ENCODE peak calls at places on chromosomes 2 and 18, in four cellular contexts. P, W, U and J are unnamed samples.

GRCh38 chr18:79664525-79665125 is 15.0 kb upstream of the CTDP1 start:
- ATAC-seq in P (no peak), W (no peak), U (peak; percentile 77), J (no peak)

GRCh38 chr2:82994186-82994585 is 1464.9 kb downstream of the SUCLG1 start:
- ATAC-seq in W (no peak), U (no peak), P (no peak), J (no peak)

GRCh38 chr2:105775809-105776559 is 31.3 kb downstream of the NCK2 start:
- ATAC-seq in U (peak; percentile 50), P (peak; percentile 16), W (no peak), J (peak; percentile 68)

GRCh38 chr18:79068299-79068945 is 772 bp upstream of the ATP9B start:
- ATAC-seq in U (no peak), W (peak; percentile 56), P (no peak), J (peak; percentile 47)

GRCh38 chr2:240532032-240532775 is 25.6 kb downstream of the ANKMY1 start:
- ATAC-seq in W (no peak), P (no peak), U (no peak), J (no peak)

GRCh38 chr2:45839388-45840251 is 188.1 kb downstream of the PRKCE start:
- ATAC-seq in W (peak; percentile 27), P (peak; percentile 80), U (no peak), J (no peak)

GRCh38 chr2:31413876-31414550 is 529 bp downstream of the XDH start:
- ATAC-seq in U (no peak), W (peak; percentile 44), P (no peak), J (peak; percentile 48)

GRCh38 chr2:88082781-88083180 is 15.2 kb downstream of the SMYD1 start:
- ATAC-seq in U (no peak), P (no peak), W (no peak), J (no peak)

GRCh38 chr2:60821587-60822302 is 59.6 kb upstream of the REL start:
- ATAC-seq in W (no peak), P (no peak), U (no peak), J (no peak)

GRCh38 chr2:185137700-185138099 is 539.4 kb downstream of the ZNF804A start:
- ATAC-seq in U (no peak), P (no peak), W (no peak), J (no peak)

GRCh38 chr18:74778191-74778847 is 180.6 kb downstream of the ZNF407 start:
- ATAC-seq in P (no peak), W (no peak), U (peak; percentile 83), J (no peak)

GRCh38 chr2:74822771-74823283 is 11.1 kb upstream of the HK2 start:
- ATAC-seq in P (no peak), U (no peak), W (no peak), J (no peak)

GRCh38 chr18:78696698-78697435 is 282.8 kb upstream of the SALL3 start:
- ATAC-seq in P (no peak), W (no peak), U (no peak), J (no peak)

GRCh38 chr2:149832256-149832655 is 244.7 kb upstream of the MMADHC start:
- ATAC-seq in P (no peak), W (no peak), U (no peak), J (no peak)

GRCh38 chr2:45765007-45765767 is 113.7 kb downstream of the PRKCE start:
- ATAC-seq in W (peak; percentile 29), U (no peak), P (no peak), J (no peak)

GRCh38 chr2:217517402-217517801 is 485.4 kb downstream of the TNS1 start:
- ATAC-seq in W (no peak), U (no peak), P (peak; percentile 67), J (no peak)

GRCh38 chr2:33670392-33670937 is 71.4 kb upstream of the FAM98A start:
- ATAC-seq in W (no peak), U (no peak), P (no peak), J (no peak)

GRCh38 chr2:241571821-241572620 is 13.5 kb downstream of the BOK start:
- ATAC-seq in U (no peak), W (no peak), P (no peak), J (no peak)

GRCh38 chr2:236237468-236238190 is 26.6 kb downstream of the ASB18 start:
- ATAC-seq in W (no peak), P (peak; percentile 8), U (no peak), J (no peak)

GRCh38 chr2:8587920-8588830 is 93.7 kb upstream of the ID2 start:
- ATAC-seq in U (no peak), P (no peak), W (no peak), J (peak; percentile 34)

GRCh38 chr18:21327101-21327500 is 85.1 kb downstream of the GREB1L start:
- ATAC-seq in P (no peak), U (no peak), W (no peak), J (no peak)

GRCh38 chr2:132400169-132400900 is 16.3 kb upstream of the GPR39 start:
- ATAC-seq in P (no peak), U (no peak), W (peak; percentile 73), J (no peak)

GRCh38 chr18:39806519-39806918 is 2148.5 kb upstream of the PIK3C3 start:
- ATAC-seq in U (no peak), W (no peak), P (no peak), J (no peak)

GRCh38 chr18:47669815-47670214 is 260.6 kb downstream of the SMAD2 start:
- ATAC-seq in P (no peak), W (no peak), U (peak; percentile 13), J (no peak)

GRCh38 chr2:121196132-121196848 is 88.7 kb downstream of the TFCP2L1 start:
- ATAC-seq in U (peak; percentile 27), P (no peak), W (peak; percentile 13), J (no peak)